ENCODE peak calls at places on chromosome 20, in seven cellular contexts. N is fibroblast of the aortic adventitia, S is hepatocyte, K is GM13977, Q is fibroblast of mammary gland, F is pancreas, R is BE2C. L is an unnamed sample.

GRCh38 chr20:61896058-61896961 is 169.4 kb downstream of the TAF4 start:
- DNase-seq in N (peak), S (peak), K (peak), Q (peak), F (peak), R (peak), L (peak)

GRCh38 chr20:1312904-1313235 is 16.1 kb downstream of the SDCBP2 start:
- DNase-seq in N (no peak), S (no peak), K (no peak), Q (no peak), F (no peak), R (no peak), L (no peak)

GRCh38 chr20:41287327-41287726 is 30.2 kb downstream of the ZHX3 start:
- DNase-seq in N (peak), S (no peak), K (no peak), Q (peak), F (no peak), R (no peak), L (no peak)

GRCh38 chr20:22862645-22863230 is 172.4 kb upstream of the SSTR4 start:
- DNase-seq in N (no peak), S (no peak), K (no peak), Q (no peak), F (no peak), R (no peak), L (no peak)

GRCh38 chr20:6707231-6707870 is 60.1 kb upstream of the BMP2 start:
- DNase-seq in N (no peak), S (no peak), K (no peak), Q (no peak), F (no peak), R (no peak), L (no peak)

GRCh38 chr20:49385471-49385870 is 97.0 kb downstream of the KCNB1 start:
- DNase-seq in N (peak), S (peak), K (no peak), Q (peak), F (no peak), R (peak), L (no peak)

GRCh38 chr20:56391596-56392281 is at the start of gene AURKA:
- DNase-seq in N (peak), S (peak), K (no peak), Q (no peak), F (peak), R (no peak), L (peak)

GRCh38 chr20:57383447-57384347 is 7.5 kb upstream of the RBM38 start:
- DNase-seq in N (no peak), S (peak), K (no peak), Q (no peak), F (no peak), R (no peak), L (no peak)

GRCh38 chr20:48025061-48025515 is 239.8 kb upstream of the SULF2 start:
- DNase-seq in N (peak), S (peak), K (no peak), Q (peak), F (no peak), R (peak), L (peak)

GRCh38 chr20:47785321-47785899 is at the start of gene SULF2:
- DNase-seq in N (no peak), S (peak), K (peak), Q (no peak), F (no peak), R (peak), L (peak)

GRCh38 chr20:59911041-59911440 is 22.4 kb downstream of the SYCP2 start:
- DNase-seq in N (no peak), S (no peak), K (no peak), Q (no peak), F (no peak), R (no peak), L (no peak)

GRCh38 chr20:61118429-61119224 is 133.4 kb upstream of the CDH4 start:
- DNase-seq in N (peak), S (no peak), K (no peak), Q (peak), F (no peak), R (no peak), L (no peak)

GRCh38 chr20:19205999-19206398 is 6.4 kb upstream of the SLC24A3 start:
- DNase-seq in N (peak), S (peak), K (peak), Q (peak), F (peak), R (peak), L (peak)

GRCh38 chr20:48295966-48296421 is 510.7 kb upstream of the SULF2 start:
- DNase-seq in N (peak), S (peak), K (no peak), Q (peak), F (no peak), R (no peak), L (no peak)

GRCh38 chr20:13173201-13173600 is 47.9 kb upstream of the ISM1 start:
- DNase-seq in N (no peak), S (no peak), K (no peak), Q (no peak), F (no peak), R (no peak), L (no peak)

GRCh38 chr20:53606364-53606985 is 12.8 kb upstream of the ZNF217 start:
- DNase-seq in N (peak), S (no peak), K (no peak), Q (peak), F (peak), R (no peak), L (no peak)

GRCh38 chr20:25207149-25207959 is 11.8 kb downstream of the ENTPD6 start:
- DNase-seq in N (no peak), S (no peak), K (no peak), Q (no peak), F (peak), R (no peak), L (no peak)

GRCh38 chr20:58743076-58743566 is 50.5 kb downstream of the NPEPL1 start:
- DNase-seq in N (no peak), S (no peak), K (no peak), Q (no peak), F (peak), R (no peak), L (no peak)

GRCh38 chr20:47760686-47761477 is 24.4 kb downstream of the SULF2 start:
- DNase-seq in N (no peak), S (no peak), K (no peak), Q (no peak), F (no peak), R (no peak), L (no peak)

GRCh38 chr20:50014570-50015562 is 32.1 kb downstream of the SNAI1 start:
- DNase-seq in N (no peak), S (peak), K (no peak), Q (no peak), F (no peak), R (peak), L (peak)

GRCh38 chr20:50434653-50435396 is 75.4 kb upstream of the PTPN1 start:
- DNase-seq in N (peak), S (no peak), K (no peak), Q (peak), F (no peak), R (no peak), L (no peak)

GRCh38 chr20:25508083-25508770 is 77.1 kb downstream of the NINL start:
- DNase-seq in N (peak), S (peak), K (no peak), Q (peak), F (peak), R (no peak), L (no peak)

GRCh38 chr20:17233621-17234020 is 6.8 kb downstream of the PCSK2 start:
- DNase-seq in N (no peak), S (no peak), K (no peak), Q (no peak), F (no peak), R (no peak), L (no peak)

GRCh38 chr20:51510961-51511360 is 31.6 kb downstream of the NFATC2 start:
- DNase-seq in N (peak), S (no peak), K (no peak), Q (no peak), F (no peak), R (no peak), L (no peak)

GRCh38 chr20:49466114-49466912 is 16.2 kb downstream of the KCNB1 start:
- DNase-seq in N (no peak), S (no peak), K (no peak), Q (no peak), F (no peak), R (no peak), L (no peak)

GRCh38 chr20:19015890-19016465 is 196.5 kb upstream of the SLC24A3 start:
- DNase-seq in N (no peak), S (no peak), K (no peak), Q (no peak), F (no peak), R (no peak), L (no peak)

GRCh38 chr20:4905612-4906011 is 95.7 kb downstream of the SLC23A2 start:
- DNase-seq in N (no peak), S (no peak), K (no peak), Q (no peak), F (no peak), R (no peak), L (no peak)

GRCh38 chr20:51661609-51662178 is 106.5 kb downstream of the ATP9A start:
- DNase-seq in N (peak), S (peak), K (peak), Q (peak), F (no peak), R (no peak), L (no peak)

GRCh38 chr20:59434950-59435349 is 134.5 kb downstream of the EDN3 start:
- DNase-seq in N (no peak), S (no peak), K (no peak), Q (no peak), F (no peak), R (no peak), L (no peak)

GRCh38 chr20:34980543-34981213 is 25.0 kb downstream of the MYH7B start:
- DNase-seq in N (peak), S (peak), K (no peak), Q (peak), F (no peak), R (peak), L (no peak)

GRCh38 chr20:51431321-51431720 is 111.2 kb downstream of the NFATC2 start:
- DNase-seq in N (no peak), S (no peak), K (no peak), Q (no peak), F (no peak), R (no peak), L (no peak)

GRCh38 chr20:32034581-32035397 is 17.3 kb upstream of the HCK start:
- DNase-seq in N (peak), S (no peak), K (no peak), Q (no peak), F (no peak), R (no peak), L (no peak)
- TF ChIP-seq CTCF in N (no peak), S (peak), K (peak), Q (no peak), F (no peak), R (peak), L (no peak)

GRCh38 chr20:46060975-46061374 is 28.8 kb downstream of the NCOA5 start:
- DNase-seq in N (no peak), S (no peak), K (no peak), Q (no peak), F (no peak), R (no peak), L (no peak)

GRCh38 chr20:46057856-46058655 is 29.0 kb downstream of the SLC12A5 start:
- DNase-seq in N (peak), S (peak), K (peak), Q (peak), F (peak), R (no peak), L (peak)

GRCh38 chr20:46060301-46060881 is 29.4 kb downstream of the NCOA5 start:
- DNase-seq in N (no peak), S (no peak), K (no peak), Q (no peak), F (no peak), R (no peak), L (no peak)

GRCh38 chr20:46056970-46057855 is 28.2 kb downstream of the SLC12A5 start:
- DNase-seq in N (peak), S (peak), K (peak), Q (peak), F (peak), R (no peak), L (peak)

DNA sequence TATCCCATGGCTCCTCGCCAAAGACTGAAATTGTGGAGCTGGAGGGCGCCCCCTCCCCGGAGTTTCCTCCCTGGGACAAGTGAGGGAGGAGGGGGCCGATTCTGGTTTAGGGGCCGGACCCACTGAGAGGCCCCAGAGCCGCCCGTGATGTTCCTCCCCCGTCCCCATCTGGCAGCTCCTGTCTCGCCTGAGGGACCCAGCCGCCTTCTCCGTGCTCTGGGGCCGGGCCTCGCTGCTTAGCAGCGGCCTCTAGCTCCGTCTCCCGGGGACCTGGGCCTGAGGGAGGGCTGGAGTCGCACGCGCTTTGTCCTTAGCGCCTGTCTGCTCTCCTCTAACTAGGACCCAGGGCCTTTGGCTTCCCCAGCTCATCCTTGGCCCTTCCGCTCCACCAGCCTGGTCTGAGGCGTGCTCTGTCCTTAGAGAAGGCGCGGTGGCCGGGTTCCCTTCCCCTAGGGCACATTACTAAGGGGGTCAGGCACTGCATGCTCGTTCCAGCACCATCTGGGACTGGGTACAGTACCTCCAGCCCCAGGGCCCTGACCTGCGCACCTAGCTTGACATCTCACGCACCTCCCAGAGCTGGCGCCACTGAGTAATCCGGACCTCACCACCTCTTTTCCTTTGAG is 29.8 kb downstream of the SLC12A5 start:
- DNase-seq in N (no peak), S (peak), K (peak), Q (no peak), F (peak), R (peak), L (peak)
- TF ChIP-seq CTCF in N (no peak), S (no peak), K (no peak), Q (no peak), F (no peak), R (no peak), L (no peak)

GRCh38 chr20:44448753-44449546 is 26.7 kb upstream of the TTPAL start:
- DNase-seq in N (no peak), S (no peak), K (peak), Q (peak), F (no peak), R (peak), L (peak)
- TF ChIP-seq CTCF in N (no peak), S (peak), K (peak), Q (peak), F (no peak), R (peak), L (peak)

GRCh38 chr20:36064661-36065426 is 89.7 kb upstream of the EPB41L1 start:
- DNase-seq in N (peak), S (peak), K (peak), Q (peak), F (peak), R (peak), L (peak)
- TF ChIP-seq CTCF in N (no peak), S (no peak), K (no peak), Q (no peak), F (no peak), R (no peak), L (no peak)

GRCh38 chr20:63280929-63281545 is 8.4 kb downstream of the ARFGAP1 start:
- DNase-seq in N (no peak), S (no peak), K (no peak), Q (no peak), F (no peak), R (peak), L (no peak)
- TF ChIP-seq CTCF in N (peak), S (peak), K (peak), Q (peak), F (no peak), R (peak), L (peak)

GRCh38 chr20:8990770-8991169 is 78.1 kb upstream of the PLCB4 start:
- DNase-seq in N (no peak), S (no peak), K (no peak), Q (no peak), F (no peak), R (no peak), L (no peak)
- TF ChIP-seq CTCF in N (no peak), S (no peak), K (no peak), Q (no peak), F (no peak), R (no peak), L (no peak)